ENCODE peak calls at places on chromosome 5, in seven cellular contexts. I, S, H, O, K, C and A are unnamed samples.

GRCh38 chr5:30894811-30895210 is 298.7 kb upstream of the CDH6 start:
- DNase-seq in K (no peak), H (no peak), C (no peak), O (no peak), S (no peak), I (peak; percentile 76), A (no peak)

GRCh38 chr5:6570530-6570929 is 62.3 kb downstream of the NSUN2 start:
- DNase-seq in I (no peak), H (no peak), O (no peak), S (no peak), K (no peak), C (no peak), A (peak; percentile 57)

GRCh38 chr5:170450041-170450660 is 53.7 kb upstream of the KCNIP1 start:
- DNase-seq in I (peak; percentile 77), O (no peak), C (no peak), K (no peak), S (no peak), H (no peak), A (no peak)

GRCh38 chr5:169805527-169805934 is 168.5 kb downstream of the DOCK2 start:
- DNase-seq in H (no peak), K (no peak), I (peak; percentile 79), S (no peak), C (no peak), O (no peak), A (no peak)

GRCh38 chr5:131679911-131680310 is 44.9 kb upstream of the RAPGEF6 start:
- DNase-seq in O (no peak), C (no peak), K (no peak), I (peak; percentile 88), H (no peak), S (no peak), A (no peak)

GRCh38 chr5:56085205-56085604 is 90.4 kb upstream of the IL6ST start:
- DNase-seq in C (no peak), K (no peak), O (no peak), S (no peak), I (peak; percentile 32), H (no peak), A (no peak)

GRCh38 chr5:138790684-138791083 is 37.5 kb downstream of the CTNNA1 start:
- DNase-seq in O (no peak), H (no peak), K (no peak), I (peak; percentile 49), C (no peak), S (no peak), A (no peak)

GRCh38 chr5:169154660-169155059 is 146.3 kb downstream of the SLIT3 start:
- DNase-seq in K (no peak), I (no peak), O (no peak), H (no peak), S (no peak), C (no peak), A (no peak)

GRCh38 chr5:168916852-168917251 is 337.7 kb upstream of the PANK3 start:
- DNase-seq in I (peak; percentile 29), K (no peak), S (no peak), C (peak; percentile 21), H (no peak), O (no peak), A (no peak)

GRCh38 chr5:119316116-119316515 is 39.7 kb upstream of the TNFAIP8 start:
- DNase-seq in S (no peak), H (no peak), C (no peak), O (no peak), K (no peak), I (no peak), A (no peak)

GRCh38 chr5:57298985-57299491 is 125.2 kb downstream of the GPBP1 start:
- DNase-seq in S (peak; percentile 60), I (peak; percentile 76), H (no peak), K (no peak), C (no peak), O (no peak), A (no peak)

GRCh38 chr5:32443145-32443540 is 1.4 kb downstream of the ZFR start:
- DNase-seq in O (no peak), K (no peak), C (no peak), I (peak; percentile 47), S (no peak), H (no peak), A (no peak)

GRCh38 chr5:111512026-111512405 is 319 bp downstream of the STARD4 start:
- DNase-seq in H (no peak), I (peak; percentile 48), C (no peak), O (peak; percentile 77), S (no peak), K (peak; percentile 50), A (peak; percentile 75)

GRCh38 chr5:141420855-141421488 is at the start of gene PCDHGA11:
- DNase-seq in I (peak; percentile 56), O (no peak), S (no peak), K (no peak), C (no peak), H (no peak), A (no peak)
- H3K9me3 ChIP-seq in I (peaks cover 11% of the 10 kb centered on the region), O (peaks cover 52% of the 10 kb centered on the region), S (peaks cover 14% of the 10 kb centered on the region), K (peaks cover 45% of the 10 kb centered on the region), C (no peaks in the 10 kb centered on the region), H (peaks cover 78% of the 10 kb centered on the region), A (peaks cover 100% of the 10 kb centered on the region)

DNA sequence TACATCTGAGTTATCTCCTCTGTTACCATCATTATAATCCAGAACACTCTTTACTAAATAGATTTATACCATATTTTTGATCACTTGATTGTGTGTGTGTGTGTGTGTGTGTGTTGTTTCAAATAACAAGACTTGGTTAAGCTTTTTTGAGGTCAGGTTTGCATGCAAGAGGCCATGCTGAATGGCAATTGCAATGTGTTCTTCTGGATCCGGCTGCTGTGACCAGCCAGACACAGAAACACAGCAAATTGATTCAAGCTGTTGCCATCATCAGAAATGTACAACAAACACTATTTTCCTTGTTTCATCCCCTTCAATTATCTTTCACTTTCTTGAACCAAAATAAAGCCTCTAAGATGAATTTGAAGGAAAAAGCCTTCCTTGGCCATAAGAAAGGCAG is 54.0 kb downstream of the DPYSL3 start:
- DNase-seq in O (no peak), H (no peak), I (no peak), C (no peak), K (no peak), S (no peak), A (no peak)
- H3K4me1 ChIP-seq in O (no peaks in the 10 kb centered on the region), H (peaks cover 5% of the 10 kb centered on the region), I (peaks cover 3% of the 10 kb centered on the region), C (peaks cover 16% of the 10 kb centered on the region), K (peaks cover 16% of the 10 kb centered on the region), S (peaks cover 6% of the 10 kb centered on the region), A (no peaks in the 10 kb centered on the region)

DNA sequence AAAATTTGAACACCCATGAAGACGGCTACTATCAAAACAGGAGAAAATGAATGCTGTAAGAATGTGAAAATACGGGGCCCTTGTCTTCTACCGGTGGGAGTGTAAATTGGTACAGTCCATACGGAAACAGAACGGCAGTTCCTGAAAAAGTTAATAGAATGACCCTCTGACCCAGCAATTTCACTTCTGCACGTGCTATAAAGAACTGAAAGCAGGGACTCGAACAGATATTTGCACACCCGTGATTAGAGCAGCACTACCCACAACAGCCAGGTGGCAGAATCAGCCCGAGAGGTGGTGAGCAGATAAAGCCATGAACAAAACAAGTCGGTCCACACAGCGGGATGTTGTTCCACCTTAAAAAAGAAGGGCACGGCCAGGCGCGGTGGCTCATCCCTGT is 22.6 kb upstream of the SLC12A7 start:
- DNase-seq in I (no peak), O (no peak), K (no peak), C (no peak), H (no peak), S (no peak), A (no peak)
- TF ChIP-seq CTCF in I (peak; percentile 4), O (no peak), K (no peak), C (no peak), H (peak; percentile 9), S (no peak), A (no peak)

DNA sequence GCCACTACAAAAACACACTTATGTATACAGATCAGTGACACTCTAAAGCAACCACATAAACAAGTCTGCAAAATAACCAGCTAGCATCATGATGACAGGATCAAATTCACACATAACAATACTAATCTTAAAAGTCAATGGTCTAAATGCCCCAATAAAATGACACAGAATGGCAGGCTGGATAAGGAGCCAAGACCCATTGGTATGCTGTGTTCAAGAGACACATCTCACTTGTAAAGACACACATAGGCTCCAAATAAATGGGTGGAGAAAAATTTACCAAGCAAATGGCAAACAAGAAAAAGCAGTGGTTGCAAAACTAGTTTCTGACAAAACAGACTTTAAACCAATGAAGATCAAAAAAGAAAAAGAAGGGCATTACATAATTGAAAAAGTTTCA is 26.0 kb downstream of the GAPT start:
- DNase-seq in K (no peak), O (no peak), S (no peak), H (no peak), I (no peak), C (no peak), A (no peak)
- H3K9me3 ChIP-seq in K (no peaks in the 10 kb centered on the region), O (peaks cover 7% of the 10 kb centered on the region), S (no peaks in the 10 kb centered on the region), H (peaks cover 9% of the 10 kb centered on the region), I (no peaks in the 10 kb centered on the region), C (no peaks in the 10 kb centered on the region), A (peaks cover 25% of the 10 kb centered on the region)

DNA sequence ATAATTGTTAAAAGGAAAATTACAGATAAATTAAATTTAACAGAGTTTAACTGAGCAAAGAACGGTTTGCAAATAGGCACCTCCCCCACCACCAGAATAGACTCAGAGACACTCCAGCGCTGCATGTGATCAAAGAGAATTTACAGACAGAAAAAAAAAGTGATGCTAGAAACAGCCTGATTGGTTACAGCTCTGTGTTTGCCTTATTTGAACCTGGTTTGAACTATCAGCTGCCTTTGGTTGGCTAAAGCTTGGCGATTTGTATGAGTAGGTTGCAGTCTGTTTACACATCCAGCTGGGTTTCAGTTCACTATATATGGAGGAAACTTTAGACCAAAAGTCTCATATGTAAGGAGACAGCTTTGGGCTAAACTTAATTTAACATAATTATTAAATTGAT is 249.1 kb downstream of the ENC1 start:
- DNase-seq in S (no peak), O (no peak), C (no peak), I (no peak), K (no peak), H (no peak), A (no peak)
- H3K4me1 ChIP-seq in S (peaks cover 2% of the 10 kb centered on the region), O (no peaks in the 10 kb centered on the region), C (no peaks in the 10 kb centered on the region), I (no peaks in the 10 kb centered on the region), K (no peaks in the 10 kb centered on the region), H (peaks cover 10% of the 10 kb centered on the region), A (no peaks in the 10 kb centered on the region)

GRCh38 chr5:83564069-83564749 is 92.7 kb downstream of the VCAN start:
- DNase-seq in C (no peak), S (peak; percentile 20), I (peak; percentile 44), K (no peak), H (no peak), O (no peak), A (no peak)
- TF ChIP-seq CTCF in C (peak; percentile 63), S (peak; percentile 51), I (peak; percentile 27), K (peak; percentile 52), H (peak; percentile 43), O (peak; percentile 25), A (peak; percentile 67)

DNA sequence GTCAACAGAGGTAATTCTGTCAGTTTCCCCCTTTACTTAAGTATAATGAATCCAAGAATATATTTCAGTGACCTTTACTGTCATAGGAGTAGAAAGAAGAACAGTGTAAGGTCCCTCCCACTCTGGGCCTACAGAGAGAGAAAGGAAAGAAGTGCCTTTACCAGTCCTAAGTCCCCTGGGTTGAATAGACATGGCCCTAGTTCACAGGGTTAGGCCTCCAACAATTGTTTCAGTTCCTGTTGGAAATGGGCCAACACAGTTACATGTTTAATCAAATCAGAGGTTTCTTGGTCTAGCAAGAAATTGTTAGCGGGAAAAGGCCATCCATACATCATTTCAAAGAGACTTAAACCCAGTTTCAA is 605.6 kb downstream of the MTRR start:
- DNase-seq in H (no peak), I (no peak), C (no peak), S (no peak), K (no peak), O (no peak), A (no peak)
- H3K9me3 ChIP-seq in H (no peaks in the 10 kb centered on the region), I (no peaks in the 10 kb centered on the region), C (no peaks in the 10 kb centered on the region), S (no peaks in the 10 kb centered on the region), K (no peaks in the 10 kb centered on the region), O (no peaks in the 10 kb centered on the region), A (no peaks in the 10 kb centered on the region)

GRCh38 chr5:80215523-80215922 is 40.3 kb downstream of the SERINC5 start:
- DNase-seq in K (no peak), H (no peak), S (no peak), C (no peak), I (no peak), O (no peak), A (no peak)
- H3K4me1 ChIP-seq in K (peaks cover 14% of the 10 kb centered on the region), H (peaks cover 3% of the 10 kb centered on the region), S (peaks cover 16% of the 10 kb centered on the region), C (peaks cover 46% of the 10 kb centered on the region), I (peaks cover 2% of the 10 kb centered on the region), O (no peaks in the 10 kb centered on the region), A (peaks cover 11% of the 10 kb centered on the region)